ENCODE peak calls at places on chromosome 7, in ten cellular contexts. D, T, J, Y, I, O, Q, F, A and U are unnamed samples.

GRCh38 chr7:117759950-117760640 is 113.1 kb downstream of the CTTNBP2 start:
- DNase-seq in T (no peak), Q (no peak), F (no peak), O (peak), Y (no peak), J (no peak), A (peak), D (no peak), I (no peak), U (no peak)

GRCh38 chr7:61111-61510 is 131.3 kb upstream of the FAM20C start:
- DNase-seq in D (no peak), T (no peak), J (no peak), F (no peak), A (no peak), Y (no peak), Q (no peak), O (no peak), I (no peak), U (no peak)

GRCh38 chr7:90621130-90621891 is 25.2 kb downstream of the CDK14 start:
- DNase-seq in Y (no peak), Q (no peak), F (no peak), A (no peak), T (no peak), I (no peak), D (no peak), J (no peak), O (no peak), U (no peak)

GRCh38 chr7:11491811-11492210 is 340.2 kb downstream of the THSD7A start:
- DNase-seq in Q (no peak), O (no peak), T (no peak), D (no peak), A (no peak), I (no peak), F (no peak), Y (no peak), J (no peak), U (no peak)

GRCh38 chr7:68770649-68771048 is 827.6 kb upstream of the AUTS2 start:
- DNase-seq in I (no peak), O (no peak), Q (no peak), D (no peak), A (no peak), Y (no peak), T (no peak), J (no peak), F (no peak), U (no peak)

GRCh38 chr7:127935847-127936376 is 95.3 kb downstream of the LRRC4 start:
- DNase-seq in F (no peak), Y (no peak), T (no peak), Q (no peak), O (no peak), J (no peak), A (no peak), D (no peak), I (no peak), U (no peak)

GRCh38 chr7:17298840-17299476 is 506 bp downstream of the AHR start:
- DNase-seq in F (peak), I (peak), D (peak), T (peak), Q (peak), A (no peak), O (peak), J (peak), Y (peak), U (peak)

GRCh38 chr7:80883188-80884025 is 35.4 kb downstream of the SEMA3C start:
- DNase-seq in I (no peak), F (no peak), T (peak), A (peak), J (peak), Q (no peak), Y (peak), D (no peak), O (peak), U (peak)

GRCh38 chr7:87797798-87798403 is 78.3 kb downstream of the SLC25A40 start:
- DNase-seq in F (no peak), D (peak), Q (no peak), A (peak), O (peak), T (peak), J (peak), Y (peak), I (no peak), U (peak)

GRCh38 chr7:16925609-16926008 is 43.8 kb upstream of the AGR3 start:
- DNase-seq in J (no peak), Y (no peak), O (no peak), D (no peak), F (no peak), A (no peak), I (no peak), T (no peak), Q (no peak), U (no peak)

GRCh38 chr7:100679927-100680588 is 6.5 kb downstream of the GNB2 start:
- DNase-seq in I (no peak), Y (no peak), T (peak), A (no peak), J (no peak), O (peak), D (no peak), F (no peak), Q (no peak), U (peak)

GRCh38 chr7:83749495-83749894 is 100.6 kb upstream of the SEMA3E start:
- DNase-seq in J (no peak), T (no peak), A (no peak), F (no peak), D (no peak), O (no peak), Y (no peak), I (no peak), Q (no peak), U (no peak)

GRCh38 chr7:130294314-130294713 is 1.4 kb downstream of the CPA4 start:
- DNase-seq in A (no peak), I (no peak), Y (no peak), D (no peak), F (no peak), T (peak), O (peak), Q (no peak), J (peak), U (peak)

GRCh38 chr7:127713758-127714157 is 61.8 kb downstream of the SND1 start:
- DNase-seq in Y (no peak), O (no peak), I (no peak), Q (no peak), A (no peak), T (no peak), F (no peak), D (no peak), J (no peak), U (no peak)

GRCh38 chr7:43767311-43767710 is 8.8 kb downstream of the BLVRA start:
- DNase-seq in A (no peak), T (no peak), F (no peak), O (no peak), Y (no peak), Q (no peak), D (no peak), J (no peak), I (no peak), U (no peak)

GRCh38 chr7:66557214-66558200 is 71.2 kb upstream of the KCTD7 start:
- DNase-seq in T (peak), Q (peak), Y (peak), D (peak), J (peak), O (peak), F (peak), A (peak), I (peak), U (peak)

GRCh38 chr7:142645777-142646176 is 103.5 kb upstream of the PRSS1 start:
- DNase-seq in D (no peak), Q (no peak), I (no peak), F (no peak), A (no peak), T (no peak), O (no peak), J (no peak), Y (no peak), U (no peak)

GRCh38 chr7:39083781-39084180 is 106.1 kb downstream of the POU6F2 start:
- DNase-seq in O (no peak), T (no peak), D (no peak), Q (no peak), I (no peak), Y (no peak), J (no peak), A (no peak), F (no peak), U (no peak)

GRCh38 chr7:128938524-128939074 is 872 bp downstream of the IRF5 start:
- DNase-seq in F (no peak), J (peak), Y (no peak), A (no peak), I (no peak), T (no peak), D (no peak), O (no peak), Q (no peak), U (peak)

GRCh38 chr7:95509199-95509598 is 23.5 kb downstream of the ASB4 start:
- DNase-seq in F (no peak), Q (no peak), A (peak), J (peak), D (peak), I (no peak), Y (no peak), T (peak), O (peak), U (peak)

GRCh38 chr7:2953588-2954407 is 89.9 kb downstream of the CARD11 start:
- DNase-seq in A (no peak), T (no peak), Y (no peak), I (peak), O (no peak), D (no peak), J (no peak), F (no peak), Q (peak), U (no peak)

GRCh38 chr7:148912758-148913541 is 28.9 kb upstream of the EZH2 start:
- DNase-seq in A (no peak), D (no peak), I (no peak), T (no peak), Y (no peak), F (no peak), O (no peak), Q (no peak), J (no peak), U (no peak)

GRCh38 chr7:149720372-149721083 is 52.9 kb downstream of the ZNF467 start:
- DNase-seq in O (no peak), T (no peak), J (no peak), Y (no peak), A (no peak), I (no peak), F (no peak), Q (no peak), D (no peak), U (peak)

GRCh38 chr7:155457544-155458316 is at the start of gene EN2:
- DNase-seq in D (no peak), Y (no peak), I (no peak), J (no peak), Q (no peak), T (no peak), A (no peak), F (no peak), O (no peak), U (no peak)

GRCh38 chr7:105875505-105875904 is 894 bp downstream of the ATXN7L1 start:
- DNase-seq in Y (no peak), D (no peak), F (no peak), O (no peak), J (no peak), Q (no peak), A (no peak), I (no peak), T (no peak), U (peak)

GRCh38 chr7:10300557-10300956 is 673.1 kb upstream of the PHF14 start:
- DNase-seq in I (no peak), D (no peak), Y (no peak), A (no peak), O (no peak), T (no peak), Q (no peak), J (no peak), F (no peak), U (no peak)

GRCh38 chr7:578386-578785 is 58.7 kb upstream of the PDGFA start:
- DNase-seq in D (no peak), J (no peak), F (no peak), Q (no peak), T (no peak), Y (no peak), O (no peak), I (no peak), A (no peak), U (no peak)

GRCh38 chr7:126809188-126809587 is 443.6 kb downstream of the GRM8 start:
- DNase-seq in J (no peak), F (no peak), D (no peak), Q (no peak), I (no peak), T (no peak), O (no peak), A (no peak), Y (no peak), U (no peak)

GRCh38 chr7:49443515-49443914 is 329.9 kb upstream of the VWC2 start:
- DNase-seq in F (no peak), Q (no peak), T (no peak), Y (no peak), A (no peak), O (no peak), I (no peak), J (no peak), D (no peak), U (no peak)

GRCh38 chr7:2724453-2725177 is 36.6 kb downstream of the AMZ1 start:
- DNase-seq in A (no peak), D (no peak), T (no peak), Q (no peak), O (no peak), Y (no peak), J (no peak), F (no peak), I (no peak), U (no peak)

GRCh38 chr7:1985071-1985470 is 247.7 kb downstream of the MAD1L1 start:
- DNase-seq in I (no peak), J (no peak), D (no peak), F (no peak), Q (no peak), Y (no peak), O (no peak), T (peak), A (no peak), U (no peak)

GRCh38 chr7:741850-742249 is 14.8 kb upstream of the PRKAR1B start:
- DNase-seq in O (no peak), F (no peak), Y (no peak), Q (no peak), T (no peak), I (no peak), A (no peak), D (no peak), J (no peak), U (no peak)

GRCh38 chr7:14754631-14755030 is 147.9 kb downstream of the DGKB start:
- DNase-seq in T (peak), D (no peak), I (no peak), F (no peak), Q (no peak), O (peak), Y (no peak), A (peak), J (peak), U (peak)

GRCh38 chr7:122166708-122167107 is 22.7 kb upstream of the AASS start:
- DNase-seq in J (peak), T (peak), F (no peak), I (no peak), Y (peak), Q (no peak), O (peak), A (peak), D (no peak), U (peak)

GRCh38 chr7:98323597-98324322 is 42.3 kb downstream of the BRI3 start:
- DNase-seq in D (no peak), F (no peak), I (no peak), Q (no peak), O (no peak), T (no peak), Y (no peak), A (peak), J (no peak), U (no peak)

GRCh38 chr7:74518654-74519053 is 64.9 kb downstream of the GTF2IRD1 start:
- DNase-seq in J (no peak), Q (no peak), A (no peak), T (no peak), Y (no peak), F (no peak), O (no peak), I (no peak), D (no peak), U (no peak)

GRCh38 chr7:78959471-78959870 is 494.0 kb downstream of the MAGI2 start:
- DNase-seq in I (no peak), T (peak), O (peak), J (no peak), A (no peak), D (no peak), F (no peak), Y (no peak), Q (no peak), U (peak)

GRCh38 chr7:99789441-99790070 is 5.6 kb upstream of the CYP3A4 start:
- DNase-seq in F (no peak), A (no peak), Q (no peak), I (no peak), D (no peak), Y (no peak), J (peak), O (peak), T (peak), U (peak)